ENCODE peak calls at places on chromosome 17, in nine cellular contexts. I, H, S, B, L, W, F, R and T are unnamed samples.

GRCh38 chr17:27294689-27295630 is 1.0 kb downstream of the WSB1 start:
- DNase-seq in F (peak), I (no peak), S (peak), W (no peak), B (peak), H (no peak), L (peak), R (peak), T (peak)

GRCh38 chr17:77916284-77916683 is 42.2 kb upstream of the TNRC6C start:
- DNase-seq in W (no peak), R (no peak), B (no peak), F (no peak), S (no peak), H (no peak), L (no peak), I (no peak), T (no peak)

GRCh38 chr17:35218901-35219300 is 24.0 kb upstream of the SLFN5 start:
- DNase-seq in B (no peak), S (no peak), R (no peak), L (no peak), F (no peak), H (no peak), W (no peak), I (no peak), T (no peak)

GRCh38 chr17:63740464-63741181 is 976 bp downstream of the STRADA start:
- DNase-seq in R (no peak), B (no peak), I (no peak), W (no peak), S (no peak), L (no peak), H (no peak), F (peak), T (peak)

GRCh38 chr17:68378202-68379149 is 78.8 kb downstream of the WIPI1 start:
- DNase-seq in B (no peak), F (peak), R (peak), L (no peak), H (peak), S (peak), I (no peak), W (peak), T (peak)

GRCh38 chr17:68318103-68318991 is 27.1 kb downstream of the ARSG start:
- DNase-seq in W (no peak), B (no peak), R (no peak), H (peak), S (no peak), F (no peak), I (no peak), L (no peak), T (no peak)

GRCh38 chr17:16470302-16470701 is 21.7 kb downstream of the LRRC75A start:
- DNase-seq in I (no peak), S (no peak), B (no peak), W (no peak), H (no peak), L (no peak), R (no peak), F (no peak), T (no peak)

GRCh38 chr17:28492352-28493310 is 13.5 kb upstream of the FOXN1 start:
- DNase-seq in W (no peak), B (no peak), I (no peak), R (no peak), H (no peak), F (no peak), L (no peak), S (no peak), T (no peak)

GRCh38 chr17:40958086-40958953 is 8.4 kb downstream of the KRT39 start:
- DNase-seq in F (peak), W (no peak), L (no peak), R (peak), I (no peak), S (peak), H (no peak), B (no peak), T (peak)

GRCh38 chr17:3531266-3532101 is 26.1 kb downstream of the TRPV3 start:
- DNase-seq in H (no peak), L (no peak), R (no peak), B (no peak), W (peak), F (no peak), I (no peak), S (no peak), T (no peak)

GRCh38 chr17:2057130-2057713 is 2.3 kb downstream of the HIC1 start:
- DNase-seq in W (no peak), F (no peak), H (no peak), S (no peak), R (no peak), I (no peak), L (no peak), B (no peak), T (no peak)